ENCODE peak calls at places on chromosomes 13 and 19, in five cellular contexts. O, B, K, F and W are unnamed samples.

GRCh38 chr19:1063030-1063908 is 3.7 kb upstream of the ARHGAP45 start:
- DNase-seq in O (no peak), F (no peak), B (no peak), K (no peak), W (peak; percentile 19)

GRCh38 chr19:3710265-3710812 is 2.2 kb downstream of the TJP3 start:
- DNase-seq in F (peak; percentile 64), K (no peak), B (peak; percentile 71), O (peak; percentile 68), W (peak; percentile 32)

GRCh38 chr19:21603431-21604153 is 98.2 kb downstream of the ZNF429 start:
- DNase-seq in O (no peak), B (no peak), F (peak; percentile 8), K (no peak), W (no peak)

GRCh38 chr19:2477732-2478191 is 1.8 kb downstream of the GADD45B start:
- DNase-seq in O (peak; percentile 59), B (peak; percentile 71), F (no peak), K (no peak), W (peak; percentile 55)

GRCh38 chr19:4633140-4633967 is 6.0 kb upstream of the TNFAIP8L1 start:
- DNase-seq in B (peak; percentile 94), K (no peak), O (peak; percentile 84), F (peak; percentile 84), W (peak; percentile 92)

GRCh38 chr19:17109962-17110598 is 34.5 kb downstream of the MYO9B start:
- DNase-seq in O (no peak), F (no peak), B (no peak), K (peak; percentile 33), W (no peak)

GRCh38 chr13:28043224-28043623 is 54.7 kb upstream of the URAD start:
- DNase-seq in O (no peak), K (no peak), B (no peak), F (no peak), W (no peak)

GRCh38 chr13:38979891-38980627 is 10.6 kb downstream of the STOML3 start:
- DNase-seq in B (peak; percentile 39), F (no peak), K (no peak), O (peak; percentile 36), W (peak; percentile 23)

GRCh38 chr19:3360494-3361383 is 5.6 kb upstream of the NFIC start:
- DNase-seq in K (no peak), F (no peak), O (peak; percentile 39), B (no peak), W (peak; percentile 32)

GRCh38 chr13:72728290-72728605 is 525 bp downstream of the BORA start:
- DNase-seq in F (no peak), K (no peak), O (peak; percentile 2), B (no peak), W (no peak)

GRCh38 chr13:43127103-43127817 is 103.9 kb downstream of the DNAJC15 start:
- DNase-seq in B (peak; percentile 46), K (no peak), O (peak; percentile 33), F (no peak), W (no peak)

GRCh38 chr19:18194554-18195238 is 1.7 kb downstream of the MPV17L2 start:
- DNase-seq in F (no peak), B (peak; percentile 29), O (peak; percentile 77), K (no peak), W (peak; percentile 57)

GRCh38 chr19:17950310-17951150 is 16.4 kb upstream of the KCNN1 start:
- DNase-seq in K (no peak), O (no peak), B (no peak), F (no peak), W (no peak)

GRCh38 chr13:22793598-22794134 is 387.1 kb upstream of the SGCG start:
- DNase-seq in O (no peak), K (no peak), F (no peak), B (peak; percentile 2), W (no peak)

GRCh38 chr13:100525453-100526298 is 62.9 kb downstream of the GGACT start:
- DNase-seq in K (no peak), O (no peak), B (peak; percentile 15), F (no peak), W (no peak)

GRCh38 chr19:32012886-32013635 is 332.3 kb upstream of the ZNF507 start:
- DNase-seq in B (peak; percentile 6), K (no peak), F (no peak), O (no peak), W (no peak)

GRCh38 chr13:44870456-44870929 is 118.8 kb downstream of the NUFIP1 start:
- DNase-seq in F (peak; percentile 13), B (no peak), K (no peak), O (no peak), W (no peak)

GRCh38 chr19:47068246-47068645 is 19.8 kb upstream of the TMEM160 start:
- DNase-seq in F (no peak), K (no peak), B (no peak), O (no peak), W (no peak)

GRCh38 chr19:48094843-48095203 is 15.8 kb downstream of the PLA2G4C start:
- DNase-seq in O (no peak), F (no peak), B (no peak), K (no peak), W (no peak)

GRCh38 chr19:51407631-51408131 is 9.8 kb downstream of the SIGLEC10 start:
- DNase-seq in B (peak; percentile 54), O (peak; percentile 44), F (peak; percentile 20), K (no peak), W (peak; percentile 40)

GRCh38 chr13:94121686-94122085 is 357.8 kb downstream of the DCT start:
- DNase-seq in F (peak; percentile 17), B (peak; percentile 88), K (no peak), O (peak; percentile 69), W (peak; percentile 73)

GRCh38 chr13:44389856-44390255 is 16.2 kb downstream of the SERP2 start:
- DNase-seq in F (no peak), B (no peak), K (no peak), O (no peak), W (no peak)

GRCh38 chr13:24233351-24233901 is 72.9 kb downstream of the SPATA13 start:
- DNase-seq in K (no peak), F (no peak), B (peak; percentile 94), O (peak; percentile 79), W (peak; percentile 54)

GRCh38 chr13:59774511-59774911 is 389.2 kb downstream of the DIAPH3 start:
- DNase-seq in K (no peak), B (peak; percentile 77), O (peak; percentile 59), F (peak; percentile 54), W (peak; percentile 61)

GRCh38 chr19:8910775-8911414 is 78.7 kb downstream of the MBD3L1 start:
- DNase-seq in B (no peak), O (no peak), K (no peak), F (no peak), W (no peak)

GRCh38 chr19:55462722-55463121 is 1.3 kb upstream of the ISOC2 start:
- DNase-seq in F (no peak), K (no peak), O (no peak), B (no peak), W (no peak)

GRCh38 chr19:51421229-51422052 is 4.0 kb upstream of the SIGLEC10 start:
- DNase-seq in F (no peak), O (no peak), K (no peak), B (no peak), W (no peak)

GRCh38 chr19:41799444-41800000 is 3.1 kb downstream of the CEACAM3 start:
- DNase-seq in B (no peak), O (no peak), F (no peak), K (no peak), W (no peak)

GRCh38 chr19:50167314-50167721 is 4.2 kb upstream of the IZUMO2 start:
- DNase-seq in B (no peak), K (no peak), F (no peak), O (no peak), W (no peak)

GRCh38 chr19:18419699-18420460 is 682 bp downstream of the SSBP4 start:
- DNase-seq in F (no peak), B (no peak), O (no peak), K (no peak), W (no peak)

GRCh38 chr19:802888-803561 is 5.8 kb downstream of the PTBP1 start:
- DNase-seq in K (no peak), B (no peak), O (no peak), F (no peak), W (no peak)

GRCh38 chr19:46841458-46842083 is 9.1 kb downstream of the AP2S1 start:
- DNase-seq in B (peak; percentile 48), F (peak; percentile 62), O (peak; percentile 67), K (no peak), W (peak; percentile 63)

GRCh38 chr13:114128624-114129522 is 3.5 kb downstream of the RASA3 start:
- DNase-seq in K (peak; percentile 49), O (peak; percentile 91), B (peak; percentile 90), F (no peak), W (peak; percentile 94)

GRCh38 chr13:79675931-79676658 is 195.1 kb downstream of the NDFIP2 start:
- DNase-seq in F (no peak), B (no peak), K (no peak), O (no peak), W (no peak)

GRCh38 chr19:10812196-10812595 is 23.8 kb downstream of the TMED1 start:
- DNase-seq in B (no peak), O (no peak), K (no peak), F (no peak), W (no peak)

GRCh38 chr19:3880471-3881271 is at the start of gene ATCAY:
- DNase-seq in B (no peak), F (no peak), O (peak; percentile 3), K (no peak), W (no peak)

GRCh38 chr19:17580470-17581000 is 25.1 kb downstream of the COLGALT1 start:
- DNase-seq in K (no peak), B (no peak), F (no peak), O (no peak), W (no peak)

DNA sequence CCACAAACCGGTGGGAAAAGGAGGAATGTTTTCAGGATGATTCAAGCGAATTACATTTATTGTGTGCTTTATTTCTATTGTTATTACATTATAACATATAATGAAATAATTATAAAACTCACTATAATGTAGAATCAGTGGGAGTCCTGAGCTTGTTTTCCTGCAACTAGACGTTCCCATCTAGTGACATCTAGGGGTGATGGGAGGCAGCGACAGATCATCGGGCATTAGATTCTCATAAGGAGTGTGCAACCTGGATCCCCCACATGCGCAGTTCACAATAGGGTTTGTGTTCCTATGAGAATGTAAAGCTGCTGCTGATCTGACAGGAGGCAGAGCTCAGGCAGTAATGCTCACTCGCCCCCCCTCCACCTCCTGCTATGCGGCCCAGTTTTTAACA is 54.5 kb downstream of the SPTBN4 start:
- DNase-seq in K (no peak), F (no peak), B (peak; percentile 53), O (peak; percentile 34), W (peak; percentile 44)
- TF ChIP-seq CTCF in K (no peak), F (no peak), B (peak; percentile 57), O (peak; percentile 43), W (peak; percentile 54)

GRCh38 chr19:45153339-45154063 is 7.3 kb downstream of the NKPD1 start:
- DNase-seq in O (peak; percentile 68), B (peak; percentile 75), K (no peak), F (no peak), W (peak; percentile 56)
- H3K4me3 ChIP-seq in O (peak overlapping the region; percentile 1), B (no peak overlapping the region), K (peak overlapping the region; percentile 56), F (no peak overlapping the region), W (peak overlapping the region; percentile 3)

GRCh38 chr13:68107667-68108066 is 877.5 kb upstream of the PCDH9 start:
- DNase-seq in B (no peak), K (no peak), O (no peak), F (no peak), W (no peak)
- TF ChIP-seq CTCF in B (no peak), K (no peak), O (no peak), F (no peak), W (no peak)

GRCh38 chr19:14160017-14160703 is 23.8 kb upstream of the ASF1B start:
- DNase-seq in O (no peak), K (no peak), B (no peak), F (no peak), W (no peak)
- H3K4me3 ChIP-seq in O (no peak overlapping the region), K (no peak overlapping the region), B (no peak overlapping the region), F (no peak overlapping the region), W (no peak overlapping the region)